ENCODE peak calls at places on chromosomes 5 and 9, in nine cellular contexts. One of them, this sample, is unnamed.

GRCh38 chr9:33660771-33661170 is 134.6 kb upstream of the PRSS3 start:
- DNase-seq in NCI-H446 treated with DMSO at 0.1 percent for 48 hours: no peak
- DNase-seq in GM23248: no peak
- DNase-seq in activated CD8-positive, alpha-beta memory T cell treated with anti-CD3 and anti-CD28 coated beads for 4 hours: no peak
- DNase-seq in stimulated activated CD4-positive, alpha-beta T cell treated with anti-CD3 and anti-CD28 coated beads, TNF-alpha, amount 100 ng/mL, for 1 hour: no peak
- DNase-seq in GM12892: no peak
- DNase-seq in keratinocyte: no peak
- DNase-seq in nucleus accumbens: no peak
- DNase-seq in nephron progenitor cell: no peak
- DNase-seq in this sample: no peak

GRCh38 chr9:37342895-37343294 is 79.6 kb upstream of the GRHPR start:
- DNase-seq in GM23248: no peak
- DNase-seq in stimulated activated CD4-positive, alpha-beta T cell treated with anti-CD3 and anti-CD28 coated beads, TNF-alpha, amount 100 ng/mL, for 1 hour: no peak
- DNase-seq in keratinocyte: no peak
- DNase-seq in activated CD8-positive, alpha-beta memory T cell treated with anti-CD3 and anti-CD28 coated beads for 4 hours: no peak
- DNase-seq in GM12892: no peak
- DNase-seq in nucleus accumbens: no peak
- DNase-seq in nephron progenitor cell: no peak
- DNase-seq in NCI-H446 treated with DMSO at 0.1 percent for 48 hours: no peak
- DNase-seq in this sample: no peak

GRCh38 chr5:132203464-132203818 is 24.2 kb downstream of the P4HA2 start:
- DNase-seq in nucleus accumbens: no peak
- DNase-seq in NCI-H446 treated with DMSO at 0.1 percent for 48 hours: peak
- DNase-seq in GM23248: peak
- DNase-seq in nephron progenitor cell: no peak
- DNase-seq in activated CD8-positive, alpha-beta memory T cell treated with anti-CD3 and anti-CD28 coated beads for 4 hours: no peak
- DNase-seq in stimulated activated CD4-positive, alpha-beta T cell treated with anti-CD3 and anti-CD28 coated beads, TNF-alpha, amount 100 ng/mL, for 1 hour: no peak
- DNase-seq in GM12892: no peak
- DNase-seq in keratinocyte: no peak
- DNase-seq in this sample: no peak

GRCh38 chr9:126984969-126985368 is 70.4 kb downstream of the RALGPS1 start:
- DNase-seq in nucleus accumbens: no peak
- DNase-seq in NCI-H446 treated with DMSO at 0.1 percent for 48 hours: no peak
- DNase-seq in GM12892: no peak
- DNase-seq in nephron progenitor cell: no peak
- DNase-seq in GM23248: peak
- DNase-seq in keratinocyte: no peak
- DNase-seq in activated CD8-positive, alpha-beta memory T cell treated with anti-CD3 and anti-CD28 coated beads for 4 hours: no peak
- DNase-seq in stimulated activated CD4-positive, alpha-beta T cell treated with anti-CD3 and anti-CD28 coated beads, TNF-alpha, amount 100 ng/mL, for 1 hour: no peak
- DNase-seq in this sample: no peak

GRCh38 chr5:148499461-148499860 is 115.7 kb downstream of the FBXO38 start:
- DNase-seq in nephron progenitor cell: no peak
- DNase-seq in GM12892: no peak
- DNase-seq in activated CD8-positive, alpha-beta memory T cell treated with anti-CD3 and anti-CD28 coated beads for 4 hours: no peak
- DNase-seq in keratinocyte: no peak
- DNase-seq in nucleus accumbens: no peak
- DNase-seq in GM23248: no peak
- DNase-seq in stimulated activated CD4-positive, alpha-beta T cell treated with anti-CD3 and anti-CD28 coated beads, TNF-alpha, amount 100 ng/mL, for 1 hour: no peak
- DNase-seq in NCI-H446 treated with DMSO at 0.1 percent for 48 hours: no peak
- DNase-seq in this sample: no peak

GRCh38 chr9:109477269-109478203 is 20.6 kb downstream of the PTPN3 start:
- DNase-seq in NCI-H446 treated with DMSO at 0.1 percent for 48 hours: no peak
- DNase-seq in keratinocyte: no peak
- DNase-seq in stimulated activated CD4-positive, alpha-beta T cell treated with anti-CD3 and anti-CD28 coated beads, TNF-alpha, amount 100 ng/mL, for 1 hour: no peak
- DNase-seq in GM12892: no peak
- DNase-seq in GM23248: no peak
- DNase-seq in nephron progenitor cell: peak
- DNase-seq in activated CD8-positive, alpha-beta memory T cell treated with anti-CD3 and anti-CD28 coated beads for 4 hours: no peak
- DNase-seq in nucleus accumbens: no peak
- DNase-seq in this sample: no peak

GRCh38 chr5:143261748-143262392 is 141.6 kb downstream of the NR3C1 start:
- DNase-seq in GM12892: no peak
- DNase-seq in nephron progenitor cell: no peak
- DNase-seq in GM23248: peak
- DNase-seq in NCI-H446 treated with DMSO at 0.1 percent for 48 hours: no peak
- DNase-seq in stimulated activated CD4-positive, alpha-beta T cell treated with anti-CD3 and anti-CD28 coated beads, TNF-alpha, amount 100 ng/mL, for 1 hour: no peak
- DNase-seq in activated CD8-positive, alpha-beta memory T cell treated with anti-CD3 and anti-CD28 coated beads for 4 hours: no peak
- DNase-seq in keratinocyte: peak
- DNase-seq in nucleus accumbens: no peak
- DNase-seq in this sample: no peak

GRCh38 chr9:105510024-105510423 is 47.9 kb upstream of the FKTN start:
- DNase-seq in nucleus accumbens: no peak
- DNase-seq in GM12892: no peak
- DNase-seq in nephron progenitor cell: no peak
- DNase-seq in NCI-H446 treated with DMSO at 0.1 percent for 48 hours: no peak
- DNase-seq in GM23248: peak
- DNase-seq in stimulated activated CD4-positive, alpha-beta T cell treated with anti-CD3 and anti-CD28 coated beads, TNF-alpha, amount 100 ng/mL, for 1 hour: no peak
- DNase-seq in keratinocyte: no peak
- DNase-seq in activated CD8-positive, alpha-beta memory T cell treated with anti-CD3 and anti-CD28 coated beads for 4 hours: no peak
- DNase-seq in this sample: peak

GRCh38 chr9:115413766-115414382 is 295.9 kb upstream of the TNC start:
- DNase-seq in GM23248: peak
- DNase-seq in nucleus accumbens: no peak
- DNase-seq in activated CD8-positive, alpha-beta memory T cell treated with anti-CD3 and anti-CD28 coated beads for 4 hours: no peak
- DNase-seq in stimulated activated CD4-positive, alpha-beta T cell treated with anti-CD3 and anti-CD28 coated beads, TNF-alpha, amount 100 ng/mL, for 1 hour: no peak
- DNase-seq in nephron progenitor cell: no peak
- DNase-seq in NCI-H446 treated with DMSO at 0.1 percent for 48 hours: no peak
- DNase-seq in GM12892: no peak
- DNase-seq in keratinocyte: no peak
- DNase-seq in this sample: no peak

GRCh38 chr5:35822541-35822940 is 34.1 kb upstream of the IL7R start:
- DNase-seq in NCI-H446 treated with DMSO at 0.1 percent for 48 hours: no peak
- DNase-seq in activated CD8-positive, alpha-beta memory T cell treated with anti-CD3 and anti-CD28 coated beads for 4 hours: no peak
- DNase-seq in keratinocyte: no peak
- DNase-seq in nucleus accumbens: no peak
- DNase-seq in stimulated activated CD4-positive, alpha-beta T cell treated with anti-CD3 and anti-CD28 coated beads, TNF-alpha, amount 100 ng/mL, for 1 hour: no peak
- DNase-seq in GM23248: no peak
- DNase-seq in GM12892: no peak
- DNase-seq in nephron progenitor cell: no peak
- DNase-seq in this sample: no peak

GRCh38 chr5:24791326-24791725 is 146.5 kb upstream of the CDH10 start:
- DNase-seq in keratinocyte: no peak
- DNase-seq in activated CD8-positive, alpha-beta memory T cell treated with anti-CD3 and anti-CD28 coated beads for 4 hours: no peak
- DNase-seq in stimulated activated CD4-positive, alpha-beta T cell treated with anti-CD3 and anti-CD28 coated beads, TNF-alpha, amount 100 ng/mL, for 1 hour: no peak
- DNase-seq in nucleus accumbens: no peak
- DNase-seq in NCI-H446 treated with DMSO at 0.1 percent for 48 hours: no peak
- DNase-seq in GM12892: no peak
- DNase-seq in nephron progenitor cell: no peak
- DNase-seq in GM23248: no peak
- DNase-seq in this sample: no peak

GRCh38 chr5:99621772-99622681 is 693.2 kb upstream of the CHD1 start:
- DNase-seq in nephron progenitor cell: no peak
- DNase-seq in keratinocyte: no peak
- DNase-seq in GM12892: no peak
- DNase-seq in nucleus accumbens: no peak
- DNase-seq in stimulated activated CD4-positive, alpha-beta T cell treated with anti-CD3 and anti-CD28 coated beads, TNF-alpha, amount 100 ng/mL, for 1 hour: no peak
- DNase-seq in GM23248: peak
- DNase-seq in activated CD8-positive, alpha-beta memory T cell treated with anti-CD3 and anti-CD28 coated beads for 4 hours: no peak
- DNase-seq in NCI-H446 treated with DMSO at 0.1 percent for 48 hours: no peak
- DNase-seq in this sample: no peak

GRCh38 chr9:129206921-129207320 is 28.9 kb upstream of the IER5L start:
- DNase-seq in GM12892: no peak
- DNase-seq in NCI-H446 treated with DMSO at 0.1 percent for 48 hours: no peak
- DNase-seq in nucleus accumbens: no peak
- DNase-seq in nephron progenitor cell: no peak
- DNase-seq in GM23248: no peak
- DNase-seq in stimulated activated CD4-positive, alpha-beta T cell treated with anti-CD3 and anti-CD28 coated beads, TNF-alpha, amount 100 ng/mL, for 1 hour: no peak
- DNase-seq in activated CD8-positive, alpha-beta memory T cell treated with anti-CD3 and anti-CD28 coated beads for 4 hours: no peak
- DNase-seq in keratinocyte: no peak
- DNase-seq in this sample: no peak

GRCh38 chr9:90956026-90956810 is 154.6 kb downstream of the SYK start:
- DNase-seq in NCI-H446 treated with DMSO at 0.1 percent for 48 hours: no peak
- DNase-seq in GM12892: no peak
- DNase-seq in nucleus accumbens: no peak
- DNase-seq in activated CD8-positive, alpha-beta memory T cell treated with anti-CD3 and anti-CD28 coated beads for 4 hours: no peak
- DNase-seq in GM23248: peak
- DNase-seq in stimulated activated CD4-positive, alpha-beta T cell treated with anti-CD3 and anti-CD28 coated beads, TNF-alpha, amount 100 ng/mL, for 1 hour: no peak
- DNase-seq in keratinocyte: no peak
- DNase-seq in nephron progenitor cell: no peak
- DNase-seq in this sample: no peak

GRCh38 chr5:149857499-149857898 is 87.1 kb downstream of the PDE6A start:
- DNase-seq in activated CD8-positive, alpha-beta memory T cell treated with anti-CD3 and anti-CD28 coated beads for 4 hours: no peak
- DNase-seq in NCI-H446 treated with DMSO at 0.1 percent for 48 hours: no peak
- DNase-seq in stimulated activated CD4-positive, alpha-beta T cell treated with anti-CD3 and anti-CD28 coated beads, TNF-alpha, amount 100 ng/mL, for 1 hour: no peak
- DNase-seq in keratinocyte: no peak
- DNase-seq in nucleus accumbens: peak
- DNase-seq in GM23248: no peak
- DNase-seq in GM12892: no peak
- DNase-seq in nephron progenitor cell: no peak
- DNase-seq in this sample: no peak

GRCh38 chr5:76337949-76338589 is 65.0 kb upstream of the IQGAP2 start:
- DNase-seq in nucleus accumbens: no peak
- DNase-seq in NCI-H446 treated with DMSO at 0.1 percent for 48 hours: no peak
- DNase-seq in stimulated activated CD4-positive, alpha-beta T cell treated with anti-CD3 and anti-CD28 coated beads, TNF-alpha, amount 100 ng/mL, for 1 hour: no peak
- DNase-seq in GM12892: peak
- DNase-seq in GM23248: peak
- DNase-seq in activated CD8-positive, alpha-beta memory T cell treated with anti-CD3 and anti-CD28 coated beads for 4 hours: no peak
- DNase-seq in keratinocyte: peak
- DNase-seq in nephron progenitor cell: peak
- DNase-seq in this sample: peak

GRCh38 chr9:91775011-91775707 is 174.9 kb downstream of the ROR2 start:
- DNase-seq in GM23248: peak
- DNase-seq in nephron progenitor cell: peak
- DNase-seq in keratinocyte: no peak
- DNase-seq in GM12892: peak
- DNase-seq in NCI-H446 treated with DMSO at 0.1 percent for 48 hours: no peak
- DNase-seq in stimulated activated CD4-positive, alpha-beta T cell treated with anti-CD3 and anti-CD28 coated beads, TNF-alpha, amount 100 ng/mL, for 1 hour: peak
- DNase-seq in nucleus accumbens: no peak
- DNase-seq in activated CD8-positive, alpha-beta memory T cell treated with anti-CD3 and anti-CD28 coated beads for 4 hours: peak
- DNase-seq in this sample: no peak

GRCh38 chr9:134128727-134129679 is 6.9 kb upstream of the WDR5 start:
- DNase-seq in NCI-H446 treated with DMSO at 0.1 percent for 48 hours: no peak
- DNase-seq in nephron progenitor cell: no peak
- DNase-seq in activated CD8-positive, alpha-beta memory T cell treated with anti-CD3 and anti-CD28 coated beads for 4 hours: no peak
- DNase-seq in GM23248: no peak
- DNase-seq in GM12892: no peak
- DNase-seq in nucleus accumbens: no peak
- DNase-seq in keratinocyte: no peak
- DNase-seq in stimulated activated CD4-positive, alpha-beta T cell treated with anti-CD3 and anti-CD28 coated beads, TNF-alpha, amount 100 ng/mL, for 1 hour: no peak
- DNase-seq in this sample: no peak

GRCh38 chr5:65858316-65858715 is 68.1 kb upstream of the ERBIN start:
- DNase-seq in nucleus accumbens: no peak
- DNase-seq in stimulated activated CD4-positive, alpha-beta T cell treated with anti-CD3 and anti-CD28 coated beads, TNF-alpha, amount 100 ng/mL, for 1 hour: no peak
- DNase-seq in keratinocyte: no peak
- DNase-seq in nephron progenitor cell: no peak
- DNase-seq in GM12892: no peak
- DNase-seq in activated CD8-positive, alpha-beta memory T cell treated with anti-CD3 and anti-CD28 coated beads for 4 hours: no peak
- DNase-seq in GM23248: peak
- DNase-seq in NCI-H446 treated with DMSO at 0.1 percent for 48 hours: no peak
- DNase-seq in this sample: no peak

GRCh38 chr5:56819027-56819881 is 3.9 kb downstream of the MAP3K1 start:
- DNase-seq in GM23248: no peak
- DNase-seq in activated CD8-positive, alpha-beta memory T cell treated with anti-CD3 and anti-CD28 coated beads for 4 hours: no peak
- DNase-seq in keratinocyte: no peak
- DNase-seq in nephron progenitor cell: no peak
- DNase-seq in NCI-H446 treated with DMSO at 0.1 percent for 48 hours: no peak
- DNase-seq in GM12892: no peak
- DNase-seq in stimulated activated CD4-positive, alpha-beta T cell treated with anti-CD3 and anti-CD28 coated beads, TNF-alpha, amount 100 ng/mL, for 1 hour: no peak
- DNase-seq in nucleus accumbens: no peak
- DNase-seq in this sample: no peak

GRCh38 chr9:98641675-98642074 is 67.1 kb downstream of the GABBR2 start:
- DNase-seq in nucleus accumbens: no peak
- DNase-seq in GM23248: no peak
- DNase-seq in GM12892: no peak
- DNase-seq in keratinocyte: no peak
- DNase-seq in activated CD8-positive, alpha-beta memory T cell treated with anti-CD3 and anti-CD28 coated beads for 4 hours: no peak
- DNase-seq in nephron progenitor cell: no peak
- DNase-seq in NCI-H446 treated with DMSO at 0.1 percent for 48 hours: no peak
- DNase-seq in stimulated activated CD4-positive, alpha-beta T cell treated with anti-CD3 and anti-CD28 coated beads, TNF-alpha, amount 100 ng/mL, for 1 hour: no peak
- DNase-seq in this sample: no peak